ENCODE peak calls at places on chromosomes 16 and 17, in seven cellular contexts. J is HCT116, I is H1, C is K562, R is SK-N-SH, X is GM12878, A is HepG2. B is an unnamed sample.

GRCh38 chr17:57440522-57441269 is 184.4 kb downstream of the MSI2 start:
- DNase-seq in C (peak; percentile 76), X (peak; percentile 63), R (peak; percentile 82), A (peak; percentile 91), J (peak; percentile 76), I (peak; percentile 21), B (no peak)

GRCh38 chr16:24967074-24967473 is 48.1 kb downstream of the ARHGAP17 start:
- DNase-seq in X (no peak), J (no peak), R (no peak), A (no peak), C (no peak), I (no peak), B (no peak)

GRCh38 chr17:33234233-33234632 is 58.9 kb downstream of the ASIC2 start:
- DNase-seq in R (no peak), J (no peak), A (no peak), X (no peak), C (no peak), I (no peak), B (no peak)

GRCh38 chr16:68382296-68382718 is 66.0 kb downstream of the SMPD3 start:
- DNase-seq in C (no peak), A (no peak), I (no peak), R (peak; percentile 59), X (no peak), J (no peak), B (no peak)

GRCh38 chr17:8162997-8163977 is 539 bp upstream of the VAMP2 start:
- DNase-seq in C (peak; percentile 62), J (no peak), I (peak; percentile 90), A (no peak), R (peak; percentile 93), X (no peak), B (no peak)

GRCh38 chr17:16419929-16420271 is 4.5 kb downstream of the TRPV2 start:
- DNase-seq in A (no peak), X (no peak), R (no peak), J (no peak), C (peak; percentile 28), I (no peak), B (no peak)

GRCh38 chr16:51550785-51551184 is 399.7 kb upstream of the SALL1 start:
- DNase-seq in R (no peak), C (no peak), J (no peak), A (no peak), X (no peak), I (no peak), B (no peak)

GRCh38 chr16:88368994-88369393 is 13.8 kb upstream of the ZNF469 start:
- DNase-seq in A (no peak), C (no peak), X (no peak), J (no peak), I (no peak), R (no peak), B (no peak)

GRCh38 chr17:1813088-1813487 is 16.6 kb downstream of the SMYD4 start:
- DNase-seq in I (no peak), R (no peak), A (no peak), C (no peak), X (no peak), J (no peak), B (no peak)

GRCh38 chr17:37820313-37821024 is 75.6 kb upstream of the HNF1B start:
- DNase-seq in C (no peak), X (no peak), I (no peak), J (no peak), A (no peak), R (no peak), B (no peak)

GRCh38 chr17:10021239-10021638 is 116.2 kb upstream of the RCVRN start:
- DNase-seq in R (no peak), C (no peak), X (no peak), J (no peak), I (no peak), A (no peak), B (no peak)

GRCh38 chr17:32795339-32795979 is 81.5 kb downstream of the MYO1D start:
- DNase-seq in J (no peak), I (no peak), X (no peak), C (no peak), A (no peak), R (no peak), B (no peak)

GRCh38 chr17:67995568-67996191 is 589 bp downstream of the C17orf58 start:
- DNase-seq in A (no peak), C (no peak), I (no peak), X (no peak), R (peak; percentile 81), J (no peak), B (no peak)

GRCh38 chr16:3022697-3023414 is 886 bp downstream of the HCFC1R1 start:
- DNase-seq in C (peak; percentile 24), J (no peak), R (no peak), X (no peak), A (no peak), I (no peak), B (no peak)

GRCh38 chr17:50476545-50477315 is 1.9 kb upstream of the RSAD1 start:
- DNase-seq in C (no peak), R (no peak), I (no peak), A (peak; percentile 58), X (no peak), J (no peak), B (no peak)

DNA sequence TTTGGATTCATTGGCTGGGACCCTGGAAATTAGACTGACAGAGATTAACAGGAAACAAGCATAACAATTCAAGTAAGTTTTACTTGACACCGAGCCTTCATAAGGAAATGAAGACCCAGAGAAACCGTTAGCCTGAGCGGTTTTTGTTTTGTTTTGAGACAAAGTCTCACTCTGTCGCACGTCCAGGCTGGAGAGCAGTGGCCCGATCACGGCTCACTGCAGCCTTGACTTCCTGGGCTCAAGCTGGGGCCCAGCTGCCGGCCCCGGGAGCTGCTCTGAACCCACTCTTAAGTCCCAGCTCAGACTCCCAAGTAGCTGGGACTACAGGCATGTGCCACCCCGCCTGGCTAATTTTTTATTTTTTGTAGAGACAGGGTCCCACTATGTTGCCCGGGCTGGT is 321.3 kb downstream of the SEC14L1 start:
- DNase-seq in R (no peak), C (no peak), X (peak; percentile 84), A (no peak), J (no peak), I (no peak), B (no peak)
- H3K36me3 ChIP-seq in R (no peaks in the 10 kb centered on the region), C (peaks cover 15% of the 10 kb centered on the region), X (peaks cover 12% of the 10 kb centered on the region), A (peaks cover 17% of the 10 kb centered on the region), J (no peaks in the 10 kb centered on the region), I (no peaks in the 10 kb centered on the region), B (no peaks in the 10 kb centered on the region)

GRCh38 chr16:75957870-75958269 is 231.6 kb upstream of the CPHXL start:
- DNase-seq in J (no peak), I (no peak), A (no peak), R (no peak), C (no peak), X (no peak), B (no peak)
- TF ChIP-seq SIN3A in J (no peak), I (no peak), A (no peak), R (no peak), C (no peak), X (no peak), B (no peak)

GRCh38 chr17:54256530-54256929 is 433.8 kb downstream of the KIF2B start:
- DNase-seq in A (no peak), J (no peak), C (no peak), X (no peak), R (no peak), I (peak; percentile 39), B (no peak)
- H3K36me3 ChIP-seq in A (no peaks in the 10 kb centered on the region), J (no peaks in the 10 kb centered on the region), C (no peaks in the 10 kb centered on the region), X (no peaks in the 10 kb centered on the region), R (no peaks in the 10 kb centered on the region), I (no peaks in the 10 kb centered on the region), B (no peaks in the 10 kb centered on the region)

GRCh38 chr16:82382521-82382920 is 212.5 kb upstream of the MPHOSPH6 start:
- DNase-seq in I (no peak), J (no peak), R (no peak), C (no peak), A (no peak), X (no peak), B (no peak)
- TF ChIP-seq SIN3A in I (no peak), J (no peak), R (no peak), C (no peak), A (no peak), X (no peak), B (no peak)

DNA sequence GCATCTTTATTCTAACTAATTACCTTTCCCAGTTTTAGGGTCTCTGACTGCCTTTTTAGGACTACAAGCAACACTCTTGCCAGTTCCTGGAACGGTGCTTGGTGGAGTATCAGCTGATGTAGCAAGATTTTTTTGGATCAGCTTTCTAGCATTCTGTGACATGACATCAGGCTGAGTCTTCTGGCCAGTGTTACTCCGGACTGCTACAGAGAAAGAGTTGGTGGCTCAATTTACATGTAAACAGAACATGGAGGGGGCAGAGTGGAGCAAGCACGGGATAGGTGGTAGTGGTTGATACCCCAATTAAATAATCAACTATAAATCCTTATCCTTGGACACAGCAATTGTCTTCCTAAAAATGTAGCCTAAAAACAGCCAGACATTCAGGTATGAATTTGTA is 10.6 kb upstream of the ARL6IP1 start:
- DNase-seq in R (no peak), J (no peak), X (no peak), A (no peak), C (no peak), I (no peak), B (no peak)
- H3K36me3 ChIP-seq in R (peaks cover 71% of the 10 kb centered on the region), J (peaks cover 67% of the 10 kb centered on the region), X (peaks cover 9% of the 10 kb centered on the region), A (peaks cover 39% of the 10 kb centered on the region), C (peaks cover 84% of the 10 kb centered on the region), I (peaks cover 22% of the 10 kb centered on the region), B (peaks cover 67% of the 10 kb centered on the region)

GRCh38 chr17:65268832-65269231 is 131.7 kb downstream of the RGS9 start:
- DNase-seq in R (no peak), I (no peak), C (no peak), J (no peak), X (no peak), A (no peak), B (no peak)
- TF ChIP-seq SIN3A in R (no peak), I (no peak), C (no peak), J (no peak), X (no peak), A (no peak), B (no peak)

GRCh38 chr17:82804442-82805191 is 35.2 kb downstream of the ZNF750 start:
- DNase-seq in R (no peak), A (no peak), X (no peak), J (no peak), I (no peak), C (no peak), B (no peak)
- H3K36me3 ChIP-seq in R (peaks cover 6% of the 10 kb centered on the region), A (peaks cover 28% of the 10 kb centered on the region), X (peaks cover 17% of the 10 kb centered on the region), J (peaks cover 3% of the 10 kb centered on the region), I (peaks cover 4% of the 10 kb centered on the region), C (peaks cover 48% of the 10 kb centered on the region), B (peaks cover 7% of the 10 kb centered on the region)

DNA sequence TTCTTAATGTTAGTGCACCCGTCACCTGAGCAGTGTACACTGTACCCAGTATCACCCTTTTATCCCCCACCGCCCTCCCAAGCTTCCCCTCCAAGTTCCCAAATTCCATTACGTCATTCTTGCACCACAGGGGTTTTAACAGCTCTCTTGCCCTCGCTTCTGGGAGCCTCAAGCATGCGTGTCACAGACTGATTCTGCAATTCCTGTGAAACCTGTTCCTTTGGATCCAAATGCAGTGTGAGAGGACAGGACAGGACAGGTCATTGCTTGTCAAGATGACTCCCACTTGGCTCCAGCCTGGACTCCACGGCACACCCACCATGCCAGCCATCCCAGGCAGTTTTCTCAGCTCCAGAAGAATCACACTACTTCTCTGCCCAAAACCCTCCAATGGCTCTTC is 44.1 kb downstream of the CYB5D2 start:
- DNase-seq in A (no peak), X (no peak), R (no peak), J (no peak), C (no peak), I (no peak), B (no peak)
- TF ChIP-seq SIN3A in A (no peak), X (no peak), R (no peak), J (no peak), C (no peak), I (no peak), B (no peak)